ENCODE peak calls at places on chromosomes 3 and 15, in eight cellular contexts. H, N, A, Z, L, K, I and Q are unnamed samples. For H3K27me3, the result is how much of the 10 kb centered on the place peaks cover.

GRCh38 chr15:60563539-60564404 is 84.8 kb upstream of the ICE2 start:
- DNase-seq in H (no peak), K (no peak), Z (no peak), N (no peak), L (no peak), I (no peak), A (no peak), Q (no peak)

GRCh38 chr3:124397088-124397487 is 333.2 kb upstream of the UMPS start:
- DNase-seq in N (no peak), H (no peak), I (no peak), L (no peak), A (no peak), Z (no peak), K (no peak), Q (no peak)

GRCh38 chr15:42094512-42094963 is at the start of gene PLA2G4D:
- DNase-seq in A (no peak), Z (no peak), K (no peak), N (no peak), I (peak), H (no peak), L (no peak), Q (no peak)

GRCh38 chr15:48962662-48963523 is 826 bp downstream of the SHC4 start:
- DNase-seq in H (no peak), L (peak), Z (no peak), N (no peak), A (peak), I (no peak), K (no peak), Q (no peak)

GRCh38 chr15:80803580-80804525 is 24.7 kb downstream of the CEMIP start:
- DNase-seq in K (no peak), N (no peak), I (no peak), H (no peak), Z (no peak), A (no peak), L (no peak), Q (no peak)

GRCh38 chr15:101255615-101256350 is 3.9 kb upstream of the CHSY1 start:
- DNase-seq in Z (no peak), L (peak), H (no peak), N (peak), A (no peak), K (no peak), I (no peak), Q (no peak)

GRCh38 chr3:170726976-170727661 is 141.2 kb upstream of the SLC7A14 start:
- DNase-seq in H (no peak), A (no peak), L (peak), Z (no peak), K (no peak), N (peak), I (no peak), Q (no peak)

GRCh38 chr3:114402852-114403251 is 109.0 kb downstream of the TIGIT start:
- DNase-seq in N (no peak), K (no peak), I (no peak), A (no peak), Z (no peak), H (no peak), L (no peak), Q (no peak)

GRCh38 chr3:40201770-40202169 is 107.7 kb upstream of the EIF1B start:
- DNase-seq in A (no peak), I (no peak), L (no peak), N (no peak), K (no peak), H (no peak), Z (no peak), Q (peak)

GRCh38 chr3:51619983-51620382 is 51.1 kb upstream of the TEX264 start:
- DNase-seq in I (no peak), Z (no peak), A (no peak), H (no peak), L (no peak), N (no peak), K (no peak), Q (no peak)
- H3K27me3 ChIP-seq in I (under half), Z (under half), A (under half), H (under half), L (under half), N (under half), K (under half), Q (under half)

DNA sequence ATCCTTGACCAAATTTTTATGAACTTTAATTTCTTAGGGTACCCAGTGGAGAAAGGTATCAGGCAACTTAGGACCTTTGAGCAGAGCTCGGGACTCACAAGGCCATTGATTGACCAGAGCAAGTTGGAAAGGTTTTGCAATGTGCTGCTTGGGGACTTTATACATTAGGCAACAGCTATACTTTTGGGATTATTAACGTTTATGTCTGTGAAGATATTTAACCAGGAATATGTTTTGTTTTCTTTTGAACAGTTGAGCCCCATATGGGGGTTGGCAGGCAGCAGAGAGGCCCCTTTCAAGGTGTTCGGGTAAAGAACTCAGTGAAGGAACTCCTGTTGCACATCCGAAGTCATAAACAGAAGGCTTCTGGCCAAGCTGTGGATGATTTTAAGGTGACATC is 2.5 kb downstream of the NFKBIZ start:
- DNase-seq in N (no peak), A (no peak), H (no peak), I (no peak), Z (no peak), K (no peak), L (no peak), Q (no peak)
- TF ChIP-seq POLR2AphosphoS5 in N (no peak), A (no peak), H (no peak), I (no peak), Z (no peak), K (no peak), L (no peak), Q (no peak)

GRCh38 chr3:106860182-106860581 is 517.1 kb upstream of the CCDC54 start:
- DNase-seq in N (no peak), I (no peak), H (no peak), L (peak), Z (no peak), A (no peak), K (no peak), Q (no peak)
- H3K27me3 ChIP-seq in N (under half), I (under half), H (under half), L (under half), Z (under half), A (under half), K (under half), Q (under half)

GRCh38 chr3:62065985-62066693 is 307.2 kb downstream of the FEZF2 start:
- DNase-seq in L (no peak), N (no peak), A (no peak), I (no peak), K (no peak), Z (no peak), H (no peak), Q (no peak)
- TF ChIP-seq POLR2AphosphoS5 in L (no peak), N (no peak), A (no peak), I (no peak), K (no peak), Z (no peak), H (no peak), Q (no peak)

GRCh38 chr3:46447535-46447934 is 17.2 kb downstream of the LTF start:
- DNase-seq in K (no peak), H (no peak), Z (no peak), L (no peak), A (no peak), I (no peak), N (no peak), Q (no peak)
- H3K27me3 ChIP-seq in K (under half), H (under half), Z (under half), L (under half), A (under half), I (under half), N (half or more), Q (under half)

GRCh38 chr3:141485578-141486415 is 1.0 kb upstream of the RASA2 start:
- DNase-seq in K (no peak), N (peak), Z (no peak), H (no peak), A (no peak), L (peak), I (no peak), Q (no peak)

GRCh38 chr3:141486735-141487418 is at the start of gene RASA2:
- DNase-seq in L (peak), N (peak), K (peak), H (peak), Z (no peak), A (peak), I (peak), Q (peak)

GRCh38 chr3:141489184-141489583 is 2.4 kb downstream of the RASA2 start:
- DNase-seq in L (no peak), Z (no peak), I (no peak), N (peak), H (no peak), A (no peak), K (no peak), Q (no peak)

GRCh38 chr3:141486416-141486734 is 452 bp upstream of the RASA2 start:
- DNase-seq in Z (no peak), L (no peak), A (no peak), H (no peak), I (no peak), N (peak), K (no peak), Q (no peak)

GRCh38 chr3:141487419-141488345 is 855 bp downstream of the RASA2 start:
- DNase-seq in N (peak), H (peak), L (peak), I (peak), A (peak), Z (no peak), K (peak), Q (no peak)
- TF ChIP-seq POLR2AphosphoS5 in N (no peak), H (peak), L (peak), I (peak), A (no peak), Z (no peak), K (no peak), Q (peak)

GRCh38 chr3:107289354-107289753 is 87.9 kb upstream of the CCDC54 start:
- DNase-seq in H (no peak), A (no peak), Z (no peak), L (no peak), I (no peak), N (no peak), K (no peak), Q (no peak)

GRCh38 chr3:107283948-107284347 is 93.3 kb upstream of the CCDC54 start:
- DNase-seq in H (no peak), L (no peak), I (no peak), N (no peak), Z (no peak), K (no peak), A (no peak), Q (no peak)

GRCh38 chr3:107284570-107284969 is 92.7 kb upstream of the CCDC54 start:
- DNase-seq in K (no peak), I (no peak), A (no peak), N (no peak), Z (no peak), H (no peak), L (no peak), Q (no peak)

GRCh38 chr3:107285197-107285596 is 92.0 kb upstream of the CCDC54 start:
- DNase-seq in L (no peak), I (no peak), A (no peak), K (peak), Z (no peak), N (no peak), H (no peak), Q (no peak)
- H3K27me3 ChIP-seq in L (under half), I (under half), A (under half), K (under half), Z (under half), N (under half), H (under half), Q (under half)

GRCh38 chr15:37199546-37199945 is 99.2 kb upstream of the MEIS2 start:
- DNase-seq in A (no peak), Z (no peak), N (no peak), H (no peak), L (no peak), K (no peak), I (no peak), Q (no peak)
- TF ChIP-seq POLR2AphosphoS5 in A (no peak), Z (no peak), N (no peak), H (no peak), L (no peak), K (no peak), I (no peak), Q (no peak)